ENCODE peak calls at places on chromosomes 4 and X, in four cellular contexts. T is AG10803, L is left lung, N is brain microvascular endothelial cell. W is an unnamed sample.

GRCh38 chrX:46204721-46205422 is 340.3 kb downstream of the ZNF674 start:
- DNase-seq in T (no peak), L (no peak), N (no peak), W (no peak)

GRCh38 chr4:118224239-118224829 is 128.5 kb downstream of the PRSS12 start:
- DNase-seq in T (peak; percentile 76), L (no peak), N (peak; percentile 14), W (peak; percentile 38)

GRCh38 chr4:68489338-68489737 is 42.1 kb downstream of the TMPRSS11E start:
- DNase-seq in T (no peak), L (no peak), N (no peak), W (no peak)

GRCh38 chr4:88481557-88481956 is 24.6 kb downstream of the HERC5 start:
- DNase-seq in T (no peak), L (no peak), N (no peak), W (no peak)

GRCh38 chrX:136784231-136784630 is 3.5 kb upstream of the ARHGEF6 start:
- DNase-seq in T (no peak), L (no peak), N (no peak), W (no peak)

GRCh38 chr4:83618431-83618830 is 82.5 kb downstream of the GPAT3 start:
- DNase-seq in T (peak; percentile 83), L (peak; percentile 54), N (peak; percentile 60), W (no peak)

GRCh38 chr4:37603711-37604110 is 82.5 kb downstream of the RELL1 start:
- DNase-seq in T (no peak), L (no peak), N (no peak), W (no peak)

GRCh38 chr4:181319629-181320028 is 923.6 kb upstream of the TENM3 start:
- DNase-seq in T (no peak), L (no peak), N (no peak), W (no peak)

GRCh38 chrX:31715675-31716074 is 643.8 kb upstream of the FTHL17 start:
- DNase-seq in T (no peak), L (no peak), N (peak; percentile 2), W (no peak)

GRCh38 chr4:150145090-150145949 is 67.1 kb downstream of the DCLK2 start:
- DNase-seq in T (peak; percentile 26), L (no peak), N (no peak), W (no peak)

GRCh38 chr4:102760645-102761477 is at the start of gene MANBA:
- DNase-seq in T (peak; percentile 64), L (peak; percentile 93), N (peak; percentile 68), W (peak; percentile 22)

GRCh38 chr4:35300996-35301774 is 943.1 kb downstream of the ARAP2 start:
- DNase-seq in T (no peak), L (no peak), N (no peak), W (no peak)

GRCh38 chr4:140743194-140743931 is 12.8 kb downstream of the TBC1D9 start:
- DNase-seq in T (peak; percentile 34), L (no peak), N (no peak), W (no peak)

GRCh38 chrX:42519666-42520231 is 258.2 kb downstream of the PPP1R2C start:
- DNase-seq in T (peak; percentile 67), L (no peak), N (peak; percentile 67), W (peak; percentile 8)

GRCh38 chr4:123892368-123892961 is 495.9 kb downstream of the SPRY1 start:
- DNase-seq in T (no peak), L (no peak), N (no peak), W (no peak)

GRCh38 chr4:5980436-5981155 is 37.6 kb downstream of the C4orf50 start:
- DNase-seq in T (no peak), L (no peak), N (no peak), W (no peak)
- TF ChIP-seq CTCF in T (no peak), L (no peak), N (no peak), W (no peak)

GRCh38 chr4:126592088-126592487 is 1040.7 kb upstream of the INTU start:
- DNase-seq in T (no peak), L (no peak), N (no peak), W (no peak)
- TF ChIP-seq CTCF in T (peak; percentile 30), L (peak; percentile 18), N (peak; percentile 53), W (peak; percentile 10)

DNA sequence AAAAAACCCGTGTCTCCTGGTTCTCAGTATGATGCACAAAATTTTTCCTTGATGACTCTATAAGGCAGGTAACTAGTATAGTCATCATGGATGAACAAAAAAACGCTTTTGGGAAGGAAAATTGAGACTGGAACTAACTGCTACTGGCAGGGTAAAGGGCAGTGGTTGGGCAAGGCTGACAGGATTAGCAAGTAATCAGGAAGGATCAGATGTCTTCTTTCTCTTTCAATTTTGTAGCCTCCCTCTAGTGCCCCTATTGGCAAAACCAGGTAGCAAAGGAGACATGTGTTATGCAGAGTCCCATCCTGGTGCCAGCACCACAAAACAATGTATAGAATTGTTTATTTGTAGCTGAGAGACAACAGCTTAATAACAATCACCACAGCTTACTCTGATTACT is 12.8 kb upstream of the SLITRK4 start:
- DNase-seq in T (no peak), L (no peak), N (no peak), W (no peak)
- TF ChIP-seq CTCF in T (no peak), L (no peak), N (no peak), W (no peak)

GRCh38 chr4:20428410-20429160 is 176.9 kb downstream of the SLIT2 start:
- DNase-seq in T (no peak), L (no peak), N (no peak), W (no peak)
- TF ChIP-seq CTCF in T (peak; percentile 43), L (no peak), N (peak; percentile 26), W (peak; percentile 17)

GRCh38 chr4:17347445-17347844 is 164.4 kb downstream of the QDPR start:
- DNase-seq in T (peak; percentile 35), L (no peak), N (peak; percentile 15), W (no peak)
- TF ChIP-seq CTCF in T (peak; percentile 72), L (peak; percentile 31), N (peak; percentile 51), W (peak; percentile 68)

GRCh38 chrX:79524642-79525041 is 157.5 kb upstream of the ITM2A start:
- DNase-seq in T (no peak), L (no peak), N (no peak), W (no peak)
- TF ChIP-seq CTCF in T (no peak), L (no peak), N (peak; percentile 35), W (no peak)

GRCh38 chrX:135543924-135544323 is 23.5 kb downstream of the INTS6L start:
- DNase-seq in T (no peak), L (no peak), N (no peak), W (no peak)
- TF ChIP-seq CTCF in T (no peak), L (no peak), N (peak; percentile 23), W (no peak)

GRCh38 chrX:107542500-107542899 is 85.8 kb upstream of the PRPS1 start:
- DNase-seq in T (peak; percentile 21), L (no peak), N (peak; percentile 11), W (no peak)
- TF ChIP-seq CTCF in T (peak; percentile 34), L (no peak), N (peak; percentile 54), W (peak; percentile 6)

GRCh38 chrX:119791437-119792231 is at the start of gene RPL39:
- DNase-seq in T (peak; percentile 86), L (peak; percentile 86), N (peak; percentile 81), W (peak; percentile 58)

GRCh38 chrX:119790977-119791436 is 423 bp downstream of the RPL39 start:
- DNase-seq in T (peak; percentile 49), L (no peak), N (peak; percentile 16), W (no peak)
- TF ChIP-seq CTCF in T (peak; percentile 48), L (no peak), N (no peak), W (peak; percentile 19)

W was measured in AG09319.